ENCODE peak calls at places on chromosomes 4 and X, in four cellular contexts. D is NCI-H1092 treated with DMSO at 0.1 percent for 48 hours, H is left lung, J is fibroblast of lung. F is an unnamed sample.

GRCh38 chrX:100944601-100945000 is 15.9 kb upstream of the XKRX start:
- DNase-seq in H (no peak), J (no peak), D (no peak), F (no peak)

GRCh38 chrX:79146552-79147390 is 2.3 kb downstream of the GPR174 start:
- DNase-seq in H (no peak), J (no peak), D (no peak), F (no peak)

GRCh38 chr4:109729155-109729562 is 711 bp downstream of the PLA2G12A start:
- DNase-seq in D (no peak), H (no peak), J (peak), F (no peak)

GRCh38 chrX:20947411-20947912 is 426.8 kb upstream of the CNKSR2 start:
- DNase-seq in D (no peak), J (no peak), H (no peak), F (no peak)

GRCh38 chr4:44157611-44158277 is 290.9 kb downstream of the KCTD8 start:
- DNase-seq in J (peak), D (no peak), H (no peak), F (no peak)

GRCh38 chr4:139643042-139643895 is 22.4 kb upstream of the MGST2 start:
- DNase-seq in J (no peak), D (no peak), H (no peak), F (no peak)

GRCh38 chr4:72604324-72604723 is 35.3 kb upstream of the ADAMTS3 start:
- DNase-seq in H (no peak), J (peak), D (no peak), F (no peak)

GRCh38 chr4:1044469-1045192 is 33.2 kb downstream of the FGFRL1 start:
- DNase-seq in J (no peak), D (no peak), H (peak), F (no peak)

GRCh38 chr4:82745173-82745842 is 53.3 kb downstream of the SCD5 start:
- DNase-seq in D (no peak), H (no peak), J (no peak), F (no peak)

GRCh38 chr4:67580577-67580976 is 22.1 kb downstream of the STAP1 start:
- DNase-seq in J (no peak), H (no peak), D (no peak), F (no peak)

GRCh38 chr4:1026115-1026514 is 14.7 kb downstream of the FGFRL1 start:
- DNase-seq in J (no peak), H (no peak), D (no peak), F (no peak)

GRCh38 chrX:68570598-68570997 is 71.7 kb downstream of the YIPF6 start:
- DNase-seq in J (no peak), H (no peak), D (no peak), F (no peak)

GRCh38 chr4:26217429-26217828 is 103.4 kb upstream of the RBPJ start:
- DNase-seq in D (no peak), J (no peak), H (no peak), F (no peak)

GRCh38 chr4:183097251-183098079 is 1.6 kb upstream of the WWC2 start:
- DNase-seq in H (peak), D (no peak), J (peak), F (no peak)

GRCh38 chrX:53682885-53683555 is 3.5 kb downstream of the HUWE1 start:
- DNase-seq in H (no peak), J (peak), D (peak), F (no peak)

GRCh38 chrX:150338615-150339014 is 24.5 kb upstream of the MAMLD1 start:
- DNase-seq in D (no peak), H (no peak), J (no peak), F (no peak)

GRCh38 chrX:105662248-105662647 is 160.1 kb upstream of the NRK start:
- DNase-seq in J (no peak), D (no peak), H (no peak), F (no peak)

GRCh38 chr4:173485164-173485563 is 44.9 kb downstream of the HAND2 start:
- DNase-seq in J (no peak), H (no peak), D (no peak), F (no peak)

GRCh38 chr4:176769519-176769918 is 23.2 kb downstream of the VEGFC start:
- DNase-seq in D (no peak), H (no peak), J (peak), F (no peak)

GRCh38 chr4:53644607-53645006 is 53.3 kb upstream of the LNX1 start:
- DNase-seq in J (no peak), H (no peak), D (no peak), F (no peak)

GRCh38 chrX:78548012-78548411 is 111.1 kb downstream of the RTL3 start:
- DNase-seq in J (peak), H (no peak), D (no peak), F (no peak)

GRCh38 chr4:7546809-7547367 is 112.2 kb upstream of the PSAPL1 start:
- DNase-seq in J (no peak), D (no peak), H (no peak), F (no peak)

GRCh38 chrX:10077425-10078188 is 79.2 kb upstream of the CLCN4 start:
- DNase-seq in J (peak), H (no peak), D (no peak), F (peak)

GRCh38 chrX:68175569-68175968 is 257.7 kb downstream of the OPHN1 start:
- DNase-seq in H (no peak), J (peak), D (no peak), F (no peak)

GRCh38 chrX:3044671-3045070 is 3.4 kb downstream of the ARSF start:
- DNase-seq in H (no peak), D (no peak), J (no peak), F (no peak)

GRCh38 chr4:113157086-113157857 is 107.8 kb downstream of the ANK2 start:
- DNase-seq in D (peak), J (no peak), H (no peak), F (no peak)

GRCh38 chr4:140102406-140102805 is 51.6 kb downstream of the MAML3 start:
- DNase-seq in J (no peak), H (no peak), D (no peak), F (no peak)

GRCh38 chrX:8204169-8204935 is 33.3 kb upstream of the VCX2 start:
- DNase-seq in D (no peak), J (no peak), H (no peak), F (no peak)

GRCh38 chr4:125357675-125358074 is 42.9 kb downstream of the FAT4 start:
- DNase-seq in J (no peak), H (no peak), D (no peak), F (no peak)

GRCh38 chr4:41360911-41361830 is 104.4 kb downstream of the UCHL1 start:
- DNase-seq in D (peak), H (peak), J (peak), F (no peak)

GRCh38 chrX:12770440-12770839 is 20.8 kb upstream of the PRPS2 start:
- DNase-seq in J (peak), H (no peak), D (peak), F (no peak)

GRCh38 chr4:188663369-188663768 is 524.1 kb downstream of the TRIML1 start:
- DNase-seq in J (no peak), D (no peak), H (no peak), F (no peak)

GRCh38 chrX:55279832-55280231 is 15.1 kb upstream of the PAGE3 start:
- DNase-seq in H (no peak), D (no peak), J (no peak), F (no peak)

GRCh38 chr4:123986268-123986798 is 589.7 kb downstream of the SPRY1 start:
- DNase-seq in H (no peak), D (no peak), J (peak), F (no peak)

GRCh38 chr4:118224239-118224829 is 128.5 kb downstream of the PRSS12 start:
- DNase-seq in D (peak), H (no peak), J (peak), F (no peak)

GRCh38 chr4:61162116-61162515 is 38.0 kb upstream of the ADGRL3 start:
- DNase-seq in J (peak), D (no peak), H (no peak), F (no peak)

GRCh38 chr4:4541040-4541631 is 712 bp downstream of the STX18 start:
- DNase-seq in H (no peak), D (peak), J (peak), F (no peak)

GRCh38 chrX:74325130-74326059 is 21.4 kb downstream of the ZCCHC13 start:
- DNase-seq in H (no peak), J (no peak), D (peak), F (no peak)

GRCh38 chr4:40626183-40626990 is 3.3 kb downstream of the RBM47 start:
- DNase-seq in J (no peak), D (no peak), H (no peak), F (no peak)

GRCh38 chrX:64977051-64977450 is 801 bp upstream of the ZC4H2 start:
- DNase-seq in D (no peak), J (no peak), H (no peak), F (no peak)